ENCODE peak calls at places on chromosomes 4 and X, in five cellular contexts. V, T, W, J and I are unnamed samples.

GRCh38 chr4:15757084-15757483 is 21.0 kb upstream of the CD38 start:
- DNase-seq in V (no peak), T (no peak), W (no peak), J (no peak), I (no peak)

GRCh38 chrX:124592745-124593144 is 246.4 kb downstream of the SH2D1A start:
- DNase-seq in V (no peak), T (no peak), W (no peak), J (no peak), I (no peak)

GRCh38 chr4:77044458-77045124 is 31.2 kb downstream of the CCNI start:
- DNase-seq in V (peak), T (peak), W (no peak), J (no peak), I (no peak)

GRCh38 chrX:18377802-18378201 is 23.3 kb upstream of the SCML2 start:
- DNase-seq in V (peak), T (peak), W (no peak), J (no peak), I (no peak)

GRCh38 chrX:137916090-137916746 is 350.3 kb downstream of the ZIC3 start:
- DNase-seq in V (no peak), T (no peak), W (no peak), J (no peak), I (no peak)

GRCh38 chr4:112330921-112331320 is 33.8 kb downstream of the ALPK1 start:
- DNase-seq in V (no peak), T (no peak), W (no peak), J (no peak), I (no peak)

GRCh38 chr4:24924309-24924781 is 11.5 kb upstream of the CCDC149 start:
- DNase-seq in V (no peak), T (peak), W (peak), J (peak), I (no peak)

GRCh38 chrX:80173261-80173660 is 158.7 kb downstream of the TBX22 start:
- DNase-seq in V (no peak), T (no peak), W (no peak), J (no peak), I (no peak)

GRCh38 chr4:98687876-98688275 is 29.5 kb upstream of the TSPAN5 start:
- DNase-seq in V (no peak), T (no peak), W (no peak), J (no peak), I (no peak)

GRCh38 chr4:138291431-138291830 is 49.3 kb upstream of the SLC7A11 start:
- DNase-seq in V (no peak), T (no peak), W (no peak), J (peak), I (no peak)

GRCh38 chrX:44451056-44451455 is 91.6 kb downstream of the FUNDC1 start:
- DNase-seq in V (peak), T (no peak), W (no peak), J (no peak), I (no peak)

GRCh38 chr4:150997141-150997540 is 17.9 kb downstream of the LRBA start:
- DNase-seq in V (no peak), T (no peak), W (no peak), J (no peak), I (no peak)

GRCh38 chr4:26015133-26015651 is 101.2 kb downstream of the SMIM20 start:
- DNase-seq in V (no peak), T (peak), W (peak), J (peak), I (no peak)

GRCh38 chr4:27616166-27616565 is 755.5 kb downstream of the STIM2 start:
- DNase-seq in V (no peak), T (no peak), W (no peak), J (no peak), I (no peak)

GRCh38 chr4:55023030-55023429 is 102.4 kb downstream of the KDR start:
- DNase-seq in V (no peak), T (no peak), W (no peak), J (no peak), I (no peak)

GRCh38 chrX:18170910-18171309 is 49.8 kb downstream of the BEND2 start:
- DNase-seq in V (no peak), T (no peak), W (no peak), J (no peak), I (no peak)

GRCh38 chr4:87521757-87522374 is 7.3 kb downstream of the SPARCL1 start:
- DNase-seq in V (no peak), T (no peak), W (no peak), J (no peak), I (no peak)

GRCh38 chr4:123390846-123391456 is 5.6 kb upstream of the SPRY1 start:
- DNase-seq in V (no peak), T (peak), W (no peak), J (no peak), I (no peak)

GRCh38 chr4:2081540-2081939 is 22.4 kb downstream of the NAT8L start:
- DNase-seq in V (no peak), T (no peak), W (no peak), J (no peak), I (peak)

GRCh38 chrX:154096140-154097002 is 1.1 kb downstream of the MECP2 start:
- DNase-seq in V (peak), T (peak), W (no peak), J (no peak), I (no peak)

GRCh38 chr4:70367813-70368212 is 7.3 kb downstream of the SMR3A start:
- DNase-seq in V (no peak), T (no peak), W (no peak), J (no peak), I (no peak)

GRCh38 chrX:10055430-10055829 is 88.3 kb downstream of the CLDN34 start:
- DNase-seq in V (no peak), T (no peak), W (no peak), J (no peak), I (no peak)

GRCh38 chr4:169025184-169025583 is 15.1 kb upstream of the CBR4 start:
- DNase-seq in V (no peak), T (no peak), W (no peak), J (no peak), I (no peak)

GRCh38 chr4:80713409-80713808 is 317.1 kb upstream of the BMP3 start:
- DNase-seq in V (no peak), T (no peak), W (no peak), J (peak), I (no peak)

GRCh38 chr4:147837854-147838253 is 106.0 kb downstream of the ARHGAP10 start:
- DNase-seq in V (no peak), T (no peak), W (no peak), J (no peak), I (no peak)

GRCh38 chr4:147839200-147839599 is 107.3 kb downstream of the ARHGAP10 start:
- DNase-seq in V (no peak), T (no peak), W (no peak), J (no peak), I (no peak)

GRCh38 chr4:147836807-147837206 is 104.9 kb downstream of the ARHGAP10 start:
- DNase-seq in V (no peak), T (no peak), W (no peak), J (no peak), I (no peak)

GRCh38 chr4:147839651-147840050 is 107.8 kb downstream of the ARHGAP10 start:
- DNase-seq in V (no peak), T (no peak), W (no peak), J (no peak), I (no peak)

GRCh38 chr4:147837435-147837834 is 105.5 kb downstream of the ARHGAP10 start:
- DNase-seq in V (peak), T (no peak), W (no peak), J (no peak), I (no peak)
- TF ChIP-seq CTCF in V (peak), T (no peak), W (no peak), J (peak), I (peak)

DNA sequence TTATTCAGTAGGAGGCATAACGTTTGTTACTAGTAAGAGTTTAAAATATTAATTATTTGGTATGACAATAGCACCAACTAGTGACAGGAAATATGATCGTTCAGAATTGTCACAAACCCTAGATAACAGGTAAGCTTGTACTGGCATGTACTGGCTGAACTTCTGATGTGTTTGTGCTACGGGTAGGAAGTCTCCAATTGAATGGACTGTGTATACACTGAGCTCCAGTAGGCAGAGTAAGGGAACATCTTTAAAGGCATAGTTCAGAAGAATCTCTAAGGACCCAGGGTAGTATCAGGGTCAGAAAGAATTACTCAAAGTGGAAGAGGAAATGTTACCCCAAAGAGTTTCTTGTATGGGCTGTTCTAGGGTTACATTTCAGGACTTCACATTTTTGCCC is 230.4 kb downstream of the EDA2R start:
- DNase-seq in V (no peak), T (no peak), W (no peak), J (no peak), I (no peak)
- TF ChIP-seq CTCF in V (no peak), T (no peak), W (no peak), J (no peak), I (no peak)

GRCh38 chrX:96846841-96847240 is 36.9 kb upstream of the RPA4 start:
- DNase-seq in V (peak), T (no peak), W (no peak), J (no peak), I (no peak)

GRCh38 chrX:96841325-96841724 is 42.4 kb upstream of the RPA4 start:
- DNase-seq in V (no peak), T (no peak), W (no peak), J (no peak), I (no peak)

GRCh38 chrX:96837808-96838207 is 45.9 kb upstream of the RPA4 start:
- DNase-seq in V (no peak), T (peak), W (no peak), J (no peak), I (no peak)

DNA sequence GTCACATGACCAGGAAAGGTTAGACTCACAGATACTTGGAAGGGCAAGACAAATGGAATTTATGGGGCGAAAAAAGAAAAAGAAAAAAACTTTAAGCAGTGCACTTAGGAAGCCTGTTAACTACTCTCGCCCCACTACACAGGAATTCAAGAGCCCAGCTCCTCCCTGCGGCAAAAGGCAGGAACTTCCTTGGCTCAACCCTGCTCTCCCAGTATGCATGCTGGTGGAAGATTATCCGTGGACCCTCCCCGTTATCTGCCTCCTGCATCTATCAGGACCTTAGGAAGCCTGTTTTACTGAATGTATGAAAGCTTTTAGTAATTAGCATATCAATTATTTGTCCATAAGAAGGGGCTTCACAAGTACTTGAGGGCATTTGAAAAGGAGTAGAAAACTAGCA is 40.1 kb upstream of the RPA4 start:
- DNase-seq in V (peak), T (peak), W (no peak), J (no peak), I (no peak)
- TF ChIP-seq CTCF in V (peak), T (peak), W (peak), J (no peak), I (peak)

GRCh38 chr4:153409412-153409811 is 56.7 kb upstream of the TMEM131L start:
- DNase-seq in V (no peak), T (peak), W (no peak), J (no peak), I (no peak)
- TF ChIP-seq CTCF in V (no peak), T (no peak), W (no peak), J (no peak), I (no peak)

GRCh38 chr4:132557660-132558059 is 591.4 kb upstream of the PCDH10 start:
- DNase-seq in V (peak), T (no peak), W (no peak), J (no peak), I (no peak)
- TF ChIP-seq CTCF in V (peak), T (peak), W (no peak), J (no peak), I (peak)

GRCh38 chr4:636628-636950 is 11.2 kb downstream of the PDE6B start:
- DNase-seq in V (peak), T (no peak), W (no peak), J (no peak), I (no peak)

GRCh38 chr4:635851-636627 is 10.7 kb downstream of the PDE6B start:
- DNase-seq in V (peak), T (no peak), W (no peak), J (no peak), I (no peak)

GRCh38 chr4:634599-634985 is 9.2 kb downstream of the PDE6B start:
- DNase-seq in V (no peak), T (no peak), W (no peak), J (no peak), I (no peak)

GRCh38 chr4:633976-634598 is 8.7 kb downstream of the PDE6B start:
- DNase-seq in V (no peak), T (no peak), W (no peak), J (no peak), I (no peak)

GRCh38 chr4:637536-637935 is 12.2 kb downstream of the PDE6B start:
- DNase-seq in V (no peak), T (no peak), W (no peak), J (no peak), I (no peak)
- TF ChIP-seq CTCF in V (no peak), T (no peak), W (no peak), J (no peak), I (no peak)

DNA sequence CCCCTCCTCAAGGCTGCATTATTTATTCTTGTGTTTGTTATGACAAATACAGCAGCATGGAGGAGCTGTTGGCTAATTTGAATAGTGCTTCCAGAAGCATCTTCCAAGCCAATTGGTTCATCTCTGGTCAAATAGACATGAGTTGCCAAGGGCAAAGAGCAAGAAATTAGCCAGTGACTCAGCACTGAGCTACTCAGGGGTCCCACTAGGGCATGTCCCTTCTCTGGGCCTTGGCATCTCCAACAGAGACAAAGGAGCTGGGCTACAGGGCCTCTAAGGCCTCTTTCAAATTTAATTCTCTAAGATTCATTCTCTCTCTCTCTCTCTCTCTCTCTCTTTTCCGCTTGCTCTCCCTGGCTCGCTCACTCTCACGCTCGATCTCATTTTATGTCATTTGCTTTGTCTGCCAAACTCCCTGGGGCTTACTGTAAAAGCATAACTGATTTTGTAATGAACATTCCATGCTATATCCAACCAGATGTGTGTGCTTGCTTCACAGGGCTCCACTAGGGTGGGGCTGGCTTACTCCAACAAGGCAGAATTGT is 86.7 kb upstream of the MAGEA4 start:
- DNase-seq in V (no peak), T (peak), W (peak), J (peak), I (no peak)
- TF ChIP-seq CTCF in V (no peak), T (peak), W (no peak), J (peak), I (no peak)